ENCODE peak calls at places on chromosomes 5 and 9, in ten cellular contexts. T is fibroblast of lung; H is hepatocyte; D is right cardiac atrium; P is A549; R is right atrium auricular region; W is IMR-90; K is CD8-positive, alpha-beta memory T cell; A is tibial nerve; N is substantia nigra. C is an unnamed sample.

GRCh38 chr9:64773491-64773931 is 511.5 kb downstream of the FOXD4L5 start:
- DNase-seq in W (no peak), H (peak), P (no peak), K (peak), T (peak), A (no peak), N (no peak), D (peak), R (no peak), C (no peak)

GRCh38 chr5:132313378-132313777 is 19.2 kb downstream of the SLC22A4 start:
- DNase-seq in W (peak), N (no peak), P (no peak), D (no peak), K (no peak), A (no peak), H (no peak), T (peak), R (no peak), C (peak)

GRCh38 chr9:131627326-131627845 is 82.1 kb downstream of the PRRT1B start:
- DNase-seq in H (no peak), P (no peak), R (no peak), D (no peak), T (peak), K (no peak), A (no peak), N (no peak), W (peak), C (no peak)

GRCh38 chr5:65364907-65365306 is 116.8 kb downstream of the ADAMTS6 start:
- DNase-seq in N (no peak), P (peak), D (no peak), T (peak), A (no peak), K (no peak), W (peak), R (no peak), H (no peak), C (no peak)

GRCh38 chr9:83432104-83432627 is 106.0 kb downstream of the FRMD3 start:
- DNase-seq in N (peak), R (peak), H (no peak), W (no peak), D (peak), K (no peak), P (peak), T (peak), A (peak), C (no peak)

GRCh38 chr5:1769752-1770442 is 29.7 kb downstream of the MRPL36 start:
- DNase-seq in A (no peak), P (no peak), N (no peak), K (no peak), R (no peak), H (no peak), T (no peak), D (peak), W (no peak), C (no peak)

GRCh38 chr5:67805666-67806348 is 409.7 kb upstream of the PIK3R1 start:
- DNase-seq in H (peak), K (no peak), D (no peak), N (no peak), A (no peak), W (no peak), R (no peak), T (no peak), P (no peak), C (no peak)

GRCh38 chr5:119876522-119876921 is 247.2 kb downstream of the FAM170A start:
- DNase-seq in P (no peak), H (no peak), R (no peak), T (no peak), D (no peak), W (no peak), K (no peak), N (no peak), A (no peak), C (no peak)

GRCh38 chr9:130284690-130285089 is 19.1 kb downstream of the HMCN2 start:
- DNase-seq in T (no peak), R (no peak), D (no peak), P (no peak), W (no peak), H (no peak), K (no peak), N (no peak), A (no peak), C (no peak)

GRCh38 chr9:21856301-21857094 is 54.1 kb downstream of the MTAP start:
- DNase-seq in N (no peak), K (no peak), W (peak), A (no peak), H (peak), T (peak), P (no peak), R (no peak), D (no peak), C (no peak)

GRCh38 chr9:77218612-77219011 is 41.3 kb downstream of the VPS13A start:
- DNase-seq in W (peak), T (peak), P (no peak), H (no peak), A (no peak), D (no peak), R (no peak), N (no peak), K (no peak), C (peak)

GRCh38 chr5:117454716-117455212 is 880.1 kb upstream of the SEMA6A start:
- DNase-seq in P (peak), W (peak), H (peak), D (peak), A (peak), R (peak), K (peak), N (no peak), T (no peak), C (peak)

GRCh38 chr5:119355244-119355635 is 579 bp upstream of the TNFAIP8 start:
- DNase-seq in A (no peak), H (peak), D (peak), K (peak), W (no peak), T (no peak), R (no peak), P (no peak), N (no peak), C (no peak)

GRCh38 chr5:33721491-33722245 is 170.1 kb downstream of the ADAMTS12 start:
- DNase-seq in R (no peak), D (no peak), N (no peak), K (no peak), A (no peak), T (peak), P (no peak), W (peak), H (no peak), C (no peak)

GRCh38 chr9:69452110-69452780 is 127.2 kb downstream of the ENTREP1 start:
- DNase-seq in A (no peak), K (no peak), R (no peak), W (no peak), P (no peak), H (no peak), D (no peak), T (no peak), N (no peak), C (no peak)

GRCh38 chr5:141518616-141519015 is 29.7 kb downstream of the PCDHGC5 start:
- DNase-seq in P (no peak), D (no peak), T (no peak), K (no peak), R (no peak), A (no peak), N (no peak), H (no peak), W (no peak), C (no peak)

GRCh38 chr5:41270423-41271251 is 57.3 kb upstream of the C6 start:
- DNase-seq in H (peak), W (peak), A (peak), D (no peak), R (no peak), K (no peak), T (peak), N (peak), P (peak), C (peak)

GRCh38 chr9:133889498-133890301 is 102.4 kb downstream of the VAV2 start:
- DNase-seq in A (no peak), H (no peak), W (peak), K (no peak), N (no peak), D (no peak), R (no peak), P (peak), T (peak), C (peak)

GRCh38 chr5:119378075-119378699 is 22.4 kb downstream of the TNFAIP8 start:
- DNase-seq in D (no peak), W (peak), H (no peak), T (no peak), N (no peak), P (no peak), R (no peak), A (no peak), K (no peak), C (no peak)

GRCh38 chr5:84494453-84494852 is 109.8 kb upstream of the EDIL3 start:
- DNase-seq in D (no peak), N (no peak), R (no peak), K (no peak), T (peak), P (no peak), A (no peak), W (peak), H (no peak), C (peak)

GRCh38 chr9:97696025-97696822 is 916 bp downstream of the XPA start:
- DNase-seq in P (no peak), N (no peak), D (no peak), T (peak), A (no peak), R (no peak), H (no peak), W (peak), K (no peak), C (no peak)

GRCh38 chr5:53974021-53974420 is 336.4 kb downstream of the ARL15 start:
- DNase-seq in W (no peak), H (no peak), P (no peak), A (no peak), N (no peak), T (no peak), K (no peak), D (no peak), R (no peak), C (no peak)

GRCh38 chr5:40041452-40041851 is 616.7 kb upstream of the DAB2 start:
- DNase-seq in P (no peak), N (no peak), D (no peak), K (no peak), A (no peak), H (no peak), R (no peak), T (no peak), W (no peak), C (peak)

DNA sequence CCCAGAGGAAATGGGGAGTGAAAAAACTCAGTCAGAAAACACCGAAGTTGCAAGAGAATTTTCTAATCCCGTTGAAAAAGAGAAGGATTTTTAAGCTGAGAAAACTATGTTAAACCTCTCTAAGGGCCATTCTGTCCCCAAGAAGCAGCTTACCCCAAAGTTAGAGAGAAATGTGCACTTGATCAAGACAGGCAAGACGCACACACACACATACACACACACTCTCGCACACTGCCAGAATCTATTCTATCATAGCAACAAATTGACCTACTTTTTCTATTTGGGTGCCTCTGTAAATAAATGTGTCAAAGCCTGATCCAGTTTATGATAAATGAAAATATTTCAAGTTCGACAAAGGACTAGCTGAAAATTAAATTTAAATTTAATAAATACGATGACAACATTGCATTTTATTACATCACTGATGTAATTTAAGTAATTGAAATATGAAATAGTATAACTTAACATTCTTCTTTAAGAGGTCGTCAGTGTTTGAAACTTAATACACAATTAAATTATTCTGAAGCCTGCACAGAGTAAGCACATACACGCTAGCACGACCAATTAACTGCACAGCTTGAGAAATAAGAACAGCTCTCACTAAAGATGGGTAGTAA is 5.9 kb downstream of the NFIL3 start:
- DNase-seq in N (no peak), H (no peak), R (no peak), W (no peak), K (no peak), P (no peak), T (no peak), A (no peak), D (no peak), C (no peak)
- H3K27ac ChIP-seq in N (no peak), H (peak), R (no peak), W (peak), K (no peak), P (peak), T (no peak), A (no peak), D (no peak), C (no peak)

GRCh38 chr9:6681957-6682501 is 36.5 kb upstream of the GLDC start:
- DNase-seq in W (no peak), T (peak), D (no peak), A (no peak), P (no peak), N (no peak), K (no peak), H (no peak), R (no peak), C (no peak)

GRCh38 chr9:6681147-6681956 is 35.8 kb upstream of the GLDC start:
- DNase-seq in P (peak), T (peak), K (peak), D (peak), W (peak), R (peak), H (peak), N (peak), A (peak), C (peak)

GRCh38 chr9:6689893-6690634 is 44.5 kb upstream of the GLDC start:
- DNase-seq in W (no peak), D (no peak), A (no peak), P (no peak), N (no peak), H (no peak), T (no peak), R (no peak), K (no peak), C (no peak)

GRCh38 chr9:6687180-6687579 is 41.7 kb upstream of the GLDC start:
- DNase-seq in T (no peak), P (no peak), A (no peak), K (no peak), R (no peak), H (no peak), W (no peak), N (no peak), D (no peak), C (no peak)

GRCh38 chr9:6686396-6686795 is 40.9 kb upstream of the GLDC start:
- DNase-seq in R (no peak), A (no peak), H (peak), W (peak), T (peak), D (no peak), N (no peak), K (no peak), P (peak), C (peak)
- H3K27ac ChIP-seq in R (no peak), A (no peak), H (no peak), W (no peak), T (no peak), D (no peak), N (no peak), K (no peak), P (peak), C (no peak)

DNA sequence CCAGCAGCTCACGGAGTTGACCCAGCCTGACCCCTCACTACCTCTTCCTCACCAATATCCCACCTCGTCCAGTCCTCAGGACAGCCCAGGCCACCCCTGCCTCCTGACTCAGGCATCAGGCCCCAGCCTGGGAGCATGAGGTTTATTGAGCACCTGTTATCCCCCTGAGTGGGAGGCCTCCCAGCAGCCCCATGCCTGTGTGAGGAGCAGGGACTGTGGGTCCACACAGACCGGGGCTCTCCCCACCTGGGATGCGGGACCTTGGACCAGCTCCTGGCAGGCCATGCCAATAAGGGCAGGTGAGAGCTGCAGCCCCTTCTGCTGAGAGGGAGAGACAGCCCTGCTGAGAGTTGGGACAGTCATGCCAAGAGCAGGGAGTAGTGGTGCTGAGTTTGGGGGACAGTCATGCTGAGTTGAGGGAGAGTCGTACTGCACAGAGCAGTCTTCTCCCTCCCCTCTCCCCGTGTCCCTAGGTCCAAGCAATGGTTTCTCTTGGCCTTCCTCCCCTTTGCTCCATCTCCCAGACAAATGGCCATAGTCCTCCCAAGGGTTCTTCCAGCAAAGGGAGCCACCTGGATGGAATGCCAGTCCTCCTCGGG is 11.9 kb upstream of the FCN1 start:
- DNase-seq in H (no peak), N (no peak), D (no peak), W (no peak), A (no peak), P (no peak), T (no peak), K (no peak), R (no peak), C (no peak)
- H3K27ac ChIP-seq in H (no peak), N (no peak), D (no peak), W (no peak), A (no peak), P (no peak), T (no peak), K (no peak), R (no peak), C (no peak)

GRCh38 chr5:143386725-143387124 is 16.8 kb downstream of the NR3C1 start:
- DNase-seq in N (no peak), D (no peak), R (no peak), K (no peak), H (no peak), P (no peak), A (no peak), W (peak), T (peak), C (peak)
- H3K27ac ChIP-seq in N (no peak), D (no peak), R (no peak), K (no peak), H (no peak), P (no peak), A (no peak), W (no peak), T (no peak), C (no peak)

DNA sequence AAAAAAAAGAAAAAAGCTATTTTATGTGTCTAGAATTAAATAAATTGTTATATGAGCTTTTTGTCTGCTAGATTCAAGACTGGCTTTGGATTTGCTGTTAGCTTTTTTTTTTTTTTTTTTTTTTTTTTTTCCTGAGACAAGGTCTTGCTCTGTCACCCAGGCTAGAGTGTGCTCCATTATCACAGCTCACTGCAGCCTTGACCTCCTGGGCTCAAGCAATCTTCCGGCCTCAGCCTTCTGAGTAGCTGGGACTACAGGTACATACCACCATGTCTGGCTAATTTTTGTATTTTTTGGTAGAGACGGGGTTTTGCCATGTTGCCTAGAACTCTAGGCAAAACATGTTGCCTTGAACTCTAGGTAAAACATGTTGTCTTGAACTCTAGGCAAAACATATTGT is 16.7 kb downstream of the GPBP1 start:
- DNase-seq in W (no peak), P (no peak), R (no peak), N (no peak), D (no peak), T (no peak), H (no peak), A (no peak), K (no peak), C (no peak)
- H3K27ac ChIP-seq in W (no peak), P (no peak), R (no peak), N (no peak), D (no peak), T (no peak), H (no peak), A (no peak), K (no peak), C (no peak)

DNA sequence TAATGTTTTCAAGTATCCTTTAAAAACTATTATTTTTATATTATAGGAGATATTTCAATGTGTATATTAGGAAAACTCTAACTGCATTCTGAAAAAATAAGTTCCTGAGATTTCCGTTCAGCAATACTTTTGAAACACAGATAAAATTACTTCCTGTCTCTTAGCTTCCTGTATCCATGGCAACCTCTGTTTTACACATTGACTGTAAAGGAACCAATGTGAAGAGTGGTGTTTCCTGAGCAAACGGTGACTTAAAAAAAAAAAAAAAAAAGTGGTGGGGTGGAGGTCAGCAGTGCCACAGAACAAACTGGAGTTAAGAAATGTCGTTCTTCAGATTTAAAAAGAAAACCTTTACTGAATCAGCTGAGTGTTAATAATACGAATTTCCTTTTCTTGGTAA is at the start of gene LRRC70:
- DNase-seq in T (peak), P (peak), A (no peak), K (no peak), N (no peak), W (peak), H (peak), R (no peak), D (no peak), C (no peak)
- H3K27ac ChIP-seq in T (no peak), P (no peak), A (no peak), K (no peak), N (no peak), W (no peak), H (no peak), R (no peak), D (no peak), C (no peak)

GRCh38 chr9:73023025-73023541 is 70.2 kb upstream of the ALDH1A1 start:
- DNase-seq in K (peak), T (peak), A (no peak), N (peak), P (peak), H (peak), D (peak), W (peak), R (no peak), C (peak)
- H3K27ac ChIP-seq in K (no peak), T (no peak), A (no peak), N (no peak), P (peak), H (no peak), D (no peak), W (no peak), R (no peak), C (no peak)